ENCODE peak calls at places on chromosomes 3 and 15, in four cellular contexts. T, C, A and K are unnamed samples.

GRCh38 chr15:64949383-64950141 is 37.9 kb downstream of the ANKDD1A start:
- DNase-seq in A (no peak), T (no peak), C (no peak), K (no peak)

GRCh38 chr3:148319161-148319915 is 378.4 kb upstream of the AGTR1 start:
- DNase-seq in A (no peak), T (no peak), C (no peak), K (peak; percentile 34)

GRCh38 chr3:152360966-152361365 is 92.2 kb downstream of the MBNL1 start:
- DNase-seq in T (no peak), A (no peak), C (no peak), K (no peak)

GRCh38 chr3:79651536-79652065 is 116.2 kb downstream of the ROBO1 start:
- DNase-seq in A (peak; percentile 20), T (no peak), C (no peak), K (no peak)

GRCh38 chr3:139292933-139293664 is 50.7 kb upstream of the MRPS22 start:
- DNase-seq in C (no peak), T (no peak), A (no peak), K (no peak)

GRCh38 chr3:193630005-193630404 is 37.0 kb downstream of the OPA1 start:
- DNase-seq in C (no peak), T (no peak), A (no peak), K (no peak)

GRCh38 chr3:42025388-42026138 is 63.7 kb upstream of the ULK4 start:
- DNase-seq in T (no peak), C (peak; percentile 75), A (peak; percentile 20), K (peak; percentile 91)

GRCh38 chr3:122679467-122680291 is 960 bp upstream of the PARP14 start:
- DNase-seq in A (no peak), T (no peak), C (no peak), K (peak; percentile 7)

GRCh38 chr3:41716391-41716910 is 245.5 kb downstream of the ULK4 start:
- DNase-seq in A (no peak), C (no peak), T (no peak), K (no peak)

GRCh38 chr3:52146189-52146588 is 8.0 kb downstream of the POC1A start:
- DNase-seq in A (no peak), T (no peak), C (no peak), K (no peak)

GRCh38 chr15:80242132-80242769 is 9.8 kb downstream of the CTXND1 start:
- DNase-seq in T (peak; percentile 18), A (peak; percentile 27), C (no peak), K (no peak)

GRCh38 chr15:40337597-40337996 is 3.1 kb downstream of the CCDC9B start:
- DNase-seq in C (no peak), A (no peak), T (no peak), K (no peak)

GRCh38 chr3:168431436-168431835 is 335.7 kb upstream of the GOLIM4 start:
- DNase-seq in A (no peak), T (no peak), C (no peak), K (no peak)

GRCh38 chr3:188108703-188109412 is 45.1 kb upstream of the LPP start:
- DNase-seq in T (no peak), A (no peak), C (no peak), K (no peak)